ENCODE peak calls at places on chromosomes 5 and 9, in eight cellular contexts. One of them, this sample, is unnamed.

GRCh38 chr5:11258001-11258400 is 497.0 kb upstream of the DAP start:
- DNase-seq in AG09319: no peak
- DNase-seq in stimulated activated naive CD8-positive, alpha-beta T cell treated with anti-CD3 and anti-CD28 coated beads, Interleukin-15, amount 100 ng/mL, for 72 hours: no peak
- DNase-seq in fibroblast of gingiva: no peak
- DNase-seq in A549: no peak
- DNase-seq in fibroblast of lung: no peak
- DNase-seq in Calu3: no peak
- DNase-seq in left lung: no peak
- DNase-seq in this sample: no peak

GRCh38 chr5:176773408-176774035 is 36.8 kb upstream of the UNC5A start:
- DNase-seq in AG09319: no peak
- DNase-seq in stimulated activated naive CD8-positive, alpha-beta T cell treated with anti-CD3 and anti-CD28 coated beads, Interleukin-15, amount 100 ng/mL, for 72 hours: no peak
- DNase-seq in fibroblast of gingiva: no peak
- DNase-seq in A549: no peak
- DNase-seq in fibroblast of lung: no peak
- DNase-seq in Calu3: no peak
- DNase-seq in left lung: peak; percentile 17
- DNase-seq in this sample: no peak

GRCh38 chr9:117715411-117715989 is 11.3 kb downstream of the TLR4 start:
- DNase-seq in AG09319: no peak
- DNase-seq in stimulated activated naive CD8-positive, alpha-beta T cell treated with anti-CD3 and anti-CD28 coated beads, Interleukin-15, amount 100 ng/mL, for 72 hours: no peak
- DNase-seq in fibroblast of gingiva: no peak
- DNase-seq in A549: no peak
- DNase-seq in fibroblast of lung: no peak
- DNase-seq in Calu3: no peak
- DNase-seq in left lung: no peak
- DNase-seq in this sample: no peak

GRCh38 chr5:80793354-80793753 is 138.6 kb upstream of the DHFR start:
- DNase-seq in AG09319: no peak
- DNase-seq in stimulated activated naive CD8-positive, alpha-beta T cell treated with anti-CD3 and anti-CD28 coated beads, Interleukin-15, amount 100 ng/mL, for 72 hours: no peak
- DNase-seq in fibroblast of gingiva: no peak
- DNase-seq in A549: no peak
- DNase-seq in fibroblast of lung: no peak
- DNase-seq in Calu3: no peak
- DNase-seq in left lung: no peak
- DNase-seq in this sample: no peak

GRCh38 chr5:154276932-154277331 is 86.4 kb downstream of the GALNT10 start:
- DNase-seq in AG09319: peak; percentile 94
- DNase-seq in stimulated activated naive CD8-positive, alpha-beta T cell treated with anti-CD3 and anti-CD28 coated beads, Interleukin-15, amount 100 ng/mL, for 72 hours: no peak
- DNase-seq in fibroblast of gingiva: peak; percentile 98
- DNase-seq in A549: peak; percentile 23
- DNase-seq in fibroblast of lung: peak; percentile 98
- DNase-seq in Calu3: no peak
- DNase-seq in left lung: peak; percentile 58
- DNase-seq in this sample: peak; percentile 95

GRCh38 chr9:77597057-77597456 is 51.1 kb downstream of the GNA14 start:
- DNase-seq in AG09319: no peak
- DNase-seq in stimulated activated naive CD8-positive, alpha-beta T cell treated with anti-CD3 and anti-CD28 coated beads, Interleukin-15, amount 100 ng/mL, for 72 hours: no peak
- DNase-seq in fibroblast of gingiva: peak; percentile 38
- DNase-seq in A549: no peak
- DNase-seq in fibroblast of lung: no peak
- DNase-seq in Calu3: no peak
- DNase-seq in left lung: no peak
- DNase-seq in this sample: no peak

GRCh38 chr5:169020102-169020501 is 280.8 kb downstream of the SLIT3 start:
- DNase-seq in AG09319: no peak
- DNase-seq in stimulated activated naive CD8-positive, alpha-beta T cell treated with anti-CD3 and anti-CD28 coated beads, Interleukin-15, amount 100 ng/mL, for 72 hours: no peak
- DNase-seq in fibroblast of gingiva: no peak
- DNase-seq in A549: peak; percentile 58
- DNase-seq in fibroblast of lung: peak; percentile 52
- DNase-seq in Calu3: peak; percentile 26
- DNase-seq in left lung: no peak
- DNase-seq in this sample: no peak

GRCh38 chr5:115835481-115835880 is 5.9 kb downstream of the ATG12 start:
- DNase-seq in AG09319: no peak
- DNase-seq in stimulated activated naive CD8-positive, alpha-beta T cell treated with anti-CD3 and anti-CD28 coated beads, Interleukin-15, amount 100 ng/mL, for 72 hours: no peak
- DNase-seq in fibroblast of gingiva: no peak
- DNase-seq in A549: no peak
- DNase-seq in fibroblast of lung: no peak
- DNase-seq in Calu3: no peak
- DNase-seq in left lung: no peak
- DNase-seq in this sample: no peak

GRCh38 chr9:16344343-16344742 is 526.1 kb downstream of the BNC2 start:
- DNase-seq in AG09319: no peak
- DNase-seq in stimulated activated naive CD8-positive, alpha-beta T cell treated with anti-CD3 and anti-CD28 coated beads, Interleukin-15, amount 100 ng/mL, for 72 hours: no peak
- DNase-seq in fibroblast of gingiva: peak; percentile 39
- DNase-seq in A549: peak; percentile 84
- DNase-seq in fibroblast of lung: peak; percentile 99
- DNase-seq in Calu3: no peak
- DNase-seq in left lung: no peak
- DNase-seq in this sample: peak; percentile 29

GRCh38 chr9:33225319-33226152 is 14.4 kb upstream of the SPINK4 start:
- DNase-seq in AG09319: peak; percentile 49
- DNase-seq in stimulated activated naive CD8-positive, alpha-beta T cell treated with anti-CD3 and anti-CD28 coated beads, Interleukin-15, amount 100 ng/mL, for 72 hours: peak; percentile 63
- DNase-seq in fibroblast of gingiva: peak; percentile 64
- DNase-seq in A549: peak; percentile 83
- DNase-seq in fibroblast of lung: peak; percentile 68
- DNase-seq in Calu3: peak; percentile 70
- DNase-seq in left lung: no peak
- DNase-seq in this sample: peak; percentile 68

GRCh38 chr5:168214886-168215285 is 76.6 kb upstream of the WWC1 start:
- DNase-seq in AG09319: no peak
- DNase-seq in stimulated activated naive CD8-positive, alpha-beta T cell treated with anti-CD3 and anti-CD28 coated beads, Interleukin-15, amount 100 ng/mL, for 72 hours: no peak
- DNase-seq in fibroblast of gingiva: no peak
- DNase-seq in A549: no peak
- DNase-seq in fibroblast of lung: no peak
- DNase-seq in Calu3: no peak
- DNase-seq in left lung: no peak
- DNase-seq in this sample: no peak

GRCh38 chr5:64947031-64947430 is 178.3 kb downstream of the CWC27 start:
- DNase-seq in AG09319: no peak
- DNase-seq in stimulated activated naive CD8-positive, alpha-beta T cell treated with anti-CD3 and anti-CD28 coated beads, Interleukin-15, amount 100 ng/mL, for 72 hours: no peak
- DNase-seq in fibroblast of gingiva: no peak
- DNase-seq in A549: no peak
- DNase-seq in fibroblast of lung: peak; percentile 86
- DNase-seq in Calu3: peak; percentile 34
- DNase-seq in left lung: no peak
- DNase-seq in this sample: peak; percentile 8

GRCh38 chr5:27311544-27311943 is 273.2 kb upstream of the CDH9 start:
- DNase-seq in AG09319: no peak
- DNase-seq in stimulated activated naive CD8-positive, alpha-beta T cell treated with anti-CD3 and anti-CD28 coated beads, Interleukin-15, amount 100 ng/mL, for 72 hours: no peak
- DNase-seq in fibroblast of gingiva: peak; percentile 5
- DNase-seq in A549: no peak
- DNase-seq in fibroblast of lung: peak; percentile 61
- DNase-seq in Calu3: no peak
- DNase-seq in left lung: no peak
- DNase-seq in this sample: no peak

GRCh38 chr5:178590141-178590923 is at the start of gene COL23A1:
- DNase-seq in AG09319: no peak
- DNase-seq in stimulated activated naive CD8-positive, alpha-beta T cell treated with anti-CD3 and anti-CD28 coated beads, Interleukin-15, amount 100 ng/mL, for 72 hours: peak; percentile 44
- DNase-seq in fibroblast of gingiva: peak; percentile 37
- DNase-seq in A549: peak; percentile 17
- DNase-seq in fibroblast of lung: peak; percentile 60
- DNase-seq in Calu3: no peak
- DNase-seq in left lung: peak; percentile 68
- DNase-seq in this sample: no peak

GRCh38 chr5:58786035-58786434 is 203.2 kb downstream of the RAB3C start:
- DNase-seq in AG09319: no peak
- DNase-seq in stimulated activated naive CD8-positive, alpha-beta T cell treated with anti-CD3 and anti-CD28 coated beads, Interleukin-15, amount 100 ng/mL, for 72 hours: no peak
- DNase-seq in fibroblast of gingiva: no peak
- DNase-seq in A549: no peak
- DNase-seq in fibroblast of lung: no peak
- DNase-seq in Calu3: no peak
- DNase-seq in left lung: no peak
- DNase-seq in this sample: no peak

GRCh38 chr5:170333161-170333909 is 35.8 kb upstream of the LCP2 start:
- DNase-seq in AG09319: no peak
- DNase-seq in stimulated activated naive CD8-positive, alpha-beta T cell treated with anti-CD3 and anti-CD28 coated beads, Interleukin-15, amount 100 ng/mL, for 72 hours: peak; percentile 80
- DNase-seq in fibroblast of gingiva: no peak
- DNase-seq in A549: no peak
- DNase-seq in fibroblast of lung: no peak
- DNase-seq in Calu3: no peak
- DNase-seq in left lung: peak; percentile 69
- DNase-seq in this sample: no peak

GRCh38 chr5:139593716-139594319 is 32.7 kb downstream of the UBE2D2 start:
- DNase-seq in AG09319: no peak
- DNase-seq in stimulated activated naive CD8-positive, alpha-beta T cell treated with anti-CD3 and anti-CD28 coated beads, Interleukin-15, amount 100 ng/mL, for 72 hours: no peak
- DNase-seq in fibroblast of gingiva: no peak
- DNase-seq in A549: peak; percentile 65
- DNase-seq in fibroblast of lung: peak; percentile 79
- DNase-seq in Calu3: peak; percentile 67
- DNase-seq in left lung: no peak
- DNase-seq in this sample: no peak

GRCh38 chr9:120711841-120712538 is 2.3 kb downstream of the MEGF9 start:
- DNase-seq in AG09319: no peak
- DNase-seq in stimulated activated naive CD8-positive, alpha-beta T cell treated with anti-CD3 and anti-CD28 coated beads, Interleukin-15, amount 100 ng/mL, for 72 hours: no peak
- DNase-seq in fibroblast of gingiva: no peak
- DNase-seq in A549: peak; percentile 47
- DNase-seq in fibroblast of lung: no peak
- DNase-seq in Calu3: no peak
- DNase-seq in left lung: no peak
- DNase-seq in this sample: no peak

GRCh38 chr9:38027714-38028113 is 41.3 kb downstream of the SHB start:
- DNase-seq in AG09319: no peak
- DNase-seq in stimulated activated naive CD8-positive, alpha-beta T cell treated with anti-CD3 and anti-CD28 coated beads, Interleukin-15, amount 100 ng/mL, for 72 hours: no peak
- DNase-seq in fibroblast of gingiva: no peak
- DNase-seq in A549: no peak
- DNase-seq in fibroblast of lung: no peak
- DNase-seq in Calu3: no peak
- DNase-seq in left lung: no peak
- DNase-seq in this sample: no peak

GRCh38 chr5:132782101-132782500 is 5.1 kb upstream of the SEPTIN8 start:
- DNase-seq in AG09319: no peak
- DNase-seq in stimulated activated naive CD8-positive, alpha-beta T cell treated with anti-CD3 and anti-CD28 coated beads, Interleukin-15, amount 100 ng/mL, for 72 hours: no peak
- DNase-seq in fibroblast of gingiva: no peak
- DNase-seq in A549: no peak
- DNase-seq in fibroblast of lung: peak; percentile 79
- DNase-seq in Calu3: no peak
- DNase-seq in left lung: no peak
- DNase-seq in this sample: no peak

GRCh38 chr9:98318834-98319478 is 63.5 kb upstream of the TBC1D2 start:
- DNase-seq in AG09319: no peak
- DNase-seq in stimulated activated naive CD8-positive, alpha-beta T cell treated with anti-CD3 and anti-CD28 coated beads, Interleukin-15, amount 100 ng/mL, for 72 hours: no peak
- DNase-seq in fibroblast of gingiva: peak; percentile 40
- DNase-seq in A549: peak; percentile 14
- DNase-seq in fibroblast of lung: peak; percentile 65
- DNase-seq in Calu3: no peak
- DNase-seq in left lung: no peak
- DNase-seq in this sample: no peak

GRCh38 chr9:110655723-110656641 is 12.6 kb upstream of the MUSK start:
- DNase-seq in AG09319: peak; percentile 53
- DNase-seq in stimulated activated naive CD8-positive, alpha-beta T cell treated with anti-CD3 and anti-CD28 coated beads, Interleukin-15, amount 100 ng/mL, for 72 hours: no peak
- DNase-seq in fibroblast of gingiva: peak; percentile 97
- DNase-seq in A549: no peak
- DNase-seq in fibroblast of lung: no peak
- DNase-seq in Calu3: no peak
- DNase-seq in left lung: no peak
- DNase-seq in this sample: peak; percentile 78

GRCh38 chr5:25554077-25554476 is 909.3 kb upstream of the CDH10 start:
- DNase-seq in AG09319: no peak
- DNase-seq in stimulated activated naive CD8-positive, alpha-beta T cell treated with anti-CD3 and anti-CD28 coated beads, Interleukin-15, amount 100 ng/mL, for 72 hours: no peak
- DNase-seq in fibroblast of gingiva: no peak
- DNase-seq in A549: no peak
- DNase-seq in fibroblast of lung: no peak
- DNase-seq in Calu3: no peak
- DNase-seq in left lung: no peak
- DNase-seq in this sample: no peak

GRCh38 chr9:135262248-135262647 is 174.8 kb downstream of the OLFM1 start:
- DNase-seq in AG09319: no peak
- DNase-seq in stimulated activated naive CD8-positive, alpha-beta T cell treated with anti-CD3 and anti-CD28 coated beads, Interleukin-15, amount 100 ng/mL, for 72 hours: no peak
- DNase-seq in fibroblast of gingiva: no peak
- DNase-seq in A549: no peak
- DNase-seq in fibroblast of lung: no peak
- DNase-seq in Calu3: no peak
- DNase-seq in left lung: no peak
- DNase-seq in this sample: no peak

GRCh38 chr9:111937301-111937700 is 40.7 kb downstream of the UGCG start:
- DNase-seq in AG09319: no peak
- DNase-seq in stimulated activated naive CD8-positive, alpha-beta T cell treated with anti-CD3 and anti-CD28 coated beads, Interleukin-15, amount 100 ng/mL, for 72 hours: no peak
- DNase-seq in fibroblast of gingiva: no peak
- DNase-seq in A549: no peak
- DNase-seq in fibroblast of lung: no peak
- DNase-seq in Calu3: no peak
- DNase-seq in left lung: no peak
- DNase-seq in this sample: no peak

GRCh38 chr9:21528123-21528808 is 46.2 kb upstream of the IFNE start:
- DNase-seq in AG09319: no peak
- DNase-seq in stimulated activated naive CD8-positive, alpha-beta T cell treated with anti-CD3 and anti-CD28 coated beads, Interleukin-15, amount 100 ng/mL, for 72 hours: no peak
- DNase-seq in fibroblast of gingiva: no peak
- DNase-seq in A549: no peak
- DNase-seq in fibroblast of lung: no peak
- DNase-seq in Calu3: no peak
- DNase-seq in left lung: no peak
- DNase-seq in this sample: no peak

GRCh38 chr5:150142800-150143724 is 12.6 kb downstream of the PDGFRB start:
- DNase-seq in AG09319: peak; percentile 88
- DNase-seq in stimulated activated naive CD8-positive, alpha-beta T cell treated with anti-CD3 and anti-CD28 coated beads, Interleukin-15, amount 100 ng/mL, for 72 hours: no peak
- DNase-seq in fibroblast of gingiva: peak; percentile 94
- DNase-seq in A549: peak; percentile 78
- DNase-seq in fibroblast of lung: peak; percentile 96
- DNase-seq in Calu3: peak; percentile 20
- DNase-seq in left lung: peak; percentile 76
- DNase-seq in this sample: peak; percentile 92

GRCh38 chr5:108900668-108901067 is 153.0 kb downstream of the FER start:
- DNase-seq in AG09319: no peak
- DNase-seq in stimulated activated naive CD8-positive, alpha-beta T cell treated with anti-CD3 and anti-CD28 coated beads, Interleukin-15, amount 100 ng/mL, for 72 hours: no peak
- DNase-seq in fibroblast of gingiva: no peak
- DNase-seq in A549: no peak
- DNase-seq in fibroblast of lung: peak; percentile 36
- DNase-seq in Calu3: no peak
- DNase-seq in left lung: no peak
- DNase-seq in this sample: no peak

GRCh38 chr9:80191108-80191507 is 619.3 kb downstream of the TLE4 start:
- DNase-seq in AG09319: no peak
- DNase-seq in stimulated activated naive CD8-positive, alpha-beta T cell treated with anti-CD3 and anti-CD28 coated beads, Interleukin-15, amount 100 ng/mL, for 72 hours: no peak
- DNase-seq in fibroblast of gingiva: peak; percentile 26
- DNase-seq in A549: no peak
- DNase-seq in fibroblast of lung: peak; percentile 55
- DNase-seq in Calu3: no peak
- DNase-seq in left lung: no peak
- DNase-seq in this sample: no peak

This sample was measured in fibroblast of the conjunctiva.